ENCODE peak calls at places on chromosome 22, in five cellular contexts. R, W, U, B and L are unnamed samples.

GRCh38 chr22:29762263-29762662 is 4.5 kb downstream of the ZMAT5 start:
- DNase-seq in R (no peak), W (no peak), U (no peak), B (no peak), L (no peak)

GRCh38 chr22:42719656-42720262 is 911 bp downstream of the A4GALT start:
- DNase-seq in R (no peak), W (no peak), U (peak; percentile 41), B (no peak), L (peak; percentile 28)

GRCh38 chr22:31342389-31343125 is 3.6 kb downstream of the PATZ1 start:
- DNase-seq in R (no peak), W (no peak), U (peak; percentile 27), B (no peak), L (peak; percentile 16)

GRCh38 chr22:17570851-17571631 is 7.7 kb downstream of the SLC25A18 start:
- DNase-seq in R (peak; percentile 62), W (no peak), U (no peak), B (peak; percentile 97), L (no peak)

GRCh38 chr22:46845281-46846153 is 83.1 kb downstream of the TBC1D22A start:
- DNase-seq in R (no peak), W (no peak), U (no peak), B (peak; percentile 57), L (no peak)

GRCh38 chr22:19174106-19175025 is 4.2 kb downstream of the SLC25A1 start:
- DNase-seq in R (no peak), W (no peak), U (peak; percentile 36), B (peak; percentile 81), L (no peak)

GRCh38 chr22:38467904-38468760 is at the start of gene KDELR3:
- DNase-seq in R (peak; percentile 64), W (peak; percentile 30), U (peak; percentile 71), B (no peak), L (peak; percentile 47)

GRCh38 chr22:47384977-47385376 is 622.5 kb downstream of the TBC1D22A start:
- DNase-seq in R (no peak), W (no peak), U (no peak), B (no peak), L (no peak)

GRCh38 chr22:20615021-20615420 is 107.6 kb downstream of the MED15 start:
- DNase-seq in R (no peak), W (no peak), U (no peak), B (no peak), L (no peak)

GRCh38 chr22:32053165-32053755 is 10.2 kb downstream of the SLC5A1 start:
- DNase-seq in R (no peak), W (no peak), U (no peak), B (no peak), L (no peak)

GRCh38 chr22:32318361-32318760 is 39.3 kb upstream of the RFPL3 start:
- DNase-seq in R (peak; percentile 6), W (no peak), U (no peak), B (peak; percentile 36), L (no peak)

GRCh38 chr22:39877079-39877682 is 16.4 kb downstream of the ENTHD1 start:
- DNase-seq in R (no peak), W (no peak), U (no peak), B (no peak), L (no peak)

GRCh38 chr22:20586403-20586745 is 79.0 kb downstream of the MED15 start:
- DNase-seq in R (no peak), W (no peak), U (no peak), B (no peak), L (no peak)

GRCh38 chr22:30305519-30305905 is 16.2 kb upstream of the CASTOR1 start:
- DNase-seq in R (peak; percentile 76), W (no peak), U (no peak), B (no peak), L (peak; percentile 24)

GRCh38 chr22:35870517-35871275 is 153.0 kb downstream of the APOL5 start:
- DNase-seq in R (no peak), W (no peak), U (no peak), B (no peak), L (no peak)

GRCh38 chr22:35868938-35869337 is 151.3 kb downstream of the APOL5 start:
- DNase-seq in R (no peak), W (no peak), U (no peak), B (no peak), L (no peak)

GRCh38 chr22:35872451-35872850 is 154.8 kb downstream of the APOL5 start:
- DNase-seq in R (no peak), W (no peak), U (no peak), B (no peak), L (no peak)

GRCh38 chr22:35873426-35873825 is 155.2 kb downstream of the RBFOX2 start:
- DNase-seq in R (no peak), W (no peak), U (no peak), B (no peak), L (no peak)
- TF ChIP-seq CTCF in R (no peak), W (no peak), U (no peak), B (no peak), L (no peak)

DNA sequence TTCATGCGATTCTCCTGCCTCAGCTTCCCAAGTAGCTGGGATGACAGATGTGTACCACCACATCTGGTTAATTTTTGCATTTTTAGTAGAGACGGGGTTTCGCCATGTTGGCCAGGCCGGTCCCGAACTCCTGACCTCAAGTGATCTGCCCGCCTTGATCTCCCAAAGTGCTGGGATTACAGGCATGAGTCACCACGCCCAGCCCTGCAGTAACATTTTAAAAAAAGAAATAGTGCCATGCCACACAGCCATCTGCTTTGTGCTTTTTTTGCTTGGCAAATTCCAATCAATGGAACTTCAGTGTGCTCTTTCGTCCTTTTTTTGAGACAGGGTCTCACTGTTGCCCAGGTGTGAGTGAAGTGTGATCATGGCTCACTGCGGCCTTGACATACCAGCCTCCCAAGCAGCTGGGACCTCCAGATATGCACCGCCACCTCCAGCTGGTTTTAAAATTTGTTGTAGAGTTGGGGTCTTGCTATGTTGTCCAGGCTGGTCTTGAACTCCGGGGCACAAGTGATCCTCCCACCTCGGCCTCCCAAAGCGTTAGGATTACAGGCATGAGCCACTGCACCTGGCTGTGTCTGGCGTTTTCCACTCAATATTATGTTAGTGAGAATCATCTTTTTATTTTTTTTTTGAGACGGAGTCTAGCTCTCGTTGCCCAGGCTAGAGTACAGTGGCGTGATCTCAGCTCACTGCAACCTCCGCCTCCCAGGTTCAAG is 1.8 kb upstream of the CHADL start:
- DNase-seq in R (no peak), W (no peak), U (no peak), B (no peak), L (no peak)
- TF ChIP-seq CTCF in R (no peak), W (no peak), U (no peak), B (no peak), L (no peak)

DNA sequence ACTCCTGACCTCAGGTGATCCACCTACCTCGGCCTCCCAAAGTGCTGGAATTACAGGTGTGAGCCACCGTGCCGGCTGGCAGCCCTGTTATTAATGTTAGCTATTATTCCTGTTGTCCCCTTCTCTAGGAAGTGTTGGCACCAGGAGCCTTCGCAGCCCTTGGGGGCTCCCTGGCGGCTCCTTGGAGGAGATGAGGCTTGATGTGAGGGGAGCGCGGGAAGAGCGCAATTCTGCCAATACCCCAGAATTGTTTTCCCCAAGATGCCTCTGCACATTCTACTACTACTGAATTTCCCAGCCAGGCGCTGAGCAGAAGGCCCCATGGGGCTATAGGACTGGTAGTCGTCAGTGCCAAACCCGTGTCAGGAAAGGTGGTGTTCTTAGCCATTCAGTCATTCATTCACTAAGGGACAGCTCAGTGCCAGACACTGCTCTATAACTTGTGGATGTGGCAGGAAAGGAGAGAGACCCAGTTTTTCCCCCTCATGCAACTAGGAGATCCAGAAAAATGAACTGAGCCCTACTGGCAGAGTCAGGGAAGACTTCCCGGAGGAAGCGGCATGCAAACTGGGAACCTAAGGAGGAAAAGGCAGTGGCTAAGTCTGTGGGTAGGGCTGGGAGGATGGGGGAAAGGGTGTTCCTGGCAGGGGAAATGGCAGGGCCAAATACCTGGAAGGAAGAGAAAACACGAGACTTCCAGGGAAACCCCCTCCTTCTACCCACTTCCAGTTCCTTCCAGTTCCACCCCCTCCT is 3.5 kb downstream of the FBLN1 start:
- DNase-seq in R (no peak), W (no peak), U (no peak), B (no peak), L (no peak)
- TF ChIP-seq CTCF in R (no peak), W (no peak), U (no peak), B (no peak), L (no peak)

GRCh38 chr22:25403752-25404471 is 160.6 kb upstream of the GRK3 start:
- DNase-seq in R (no peak), W (no peak), U (peak; percentile 28), B (no peak), L (no peak)
- TF ChIP-seq CTCF in R (no peak), W (no peak), U (no peak), B (no peak), L (no peak)